ENCODE peak calls at places on chromosome 3, in ten cellular contexts. I is hepatic stellate cell; V is CD8-positive, alpha-beta memory T cell; T is stimulated activated CD4-positive, alpha-beta T cell treated with anti-CD3 and anti-CD28 coated beads, Interleukin-1b, Interleukin-23, amount 100 ng/mL, for 24 hours; U is activated naive CD4-positive, alpha-beta T cell; L is neural crest cell; D is frontal cortex; O is AG04450; M is foreskin fibroblast; J is amygdala. A is an unnamed sample.

GRCh38 chr3:49092948-49093852 is 671 bp downstream of the QRICH1 start:
- DNase-seq in V (peak), M (peak), T (peak), J (peak), L (peak), O (peak), D (peak), I (peak), U (peak), A (peak)

GRCh38 chr3:105349988-105350387 is 16.7 kb upstream of the ALCAM start:
- DNase-seq in U (no peak), M (peak), O (no peak), T (no peak), I (no peak), D (no peak), L (no peak), J (no peak), V (no peak), A (no peak)

GRCh38 chr3:139173372-139174108 is 128.8 kb upstream of the PRR23C start:
- DNase-seq in U (no peak), J (peak), V (no peak), M (peak), D (no peak), T (no peak), I (peak), L (no peak), O (no peak), A (peak)

GRCh38 chr3:30912304-30912703 is 17.8 kb upstream of the GADL1 start:
- DNase-seq in I (no peak), J (no peak), L (no peak), M (no peak), U (no peak), O (no peak), V (no peak), D (no peak), T (no peak), A (no peak)

GRCh38 chr3:13264468-13264795 is 155.7 kb downstream of the NUP210 start:
- DNase-seq in M (no peak), J (no peak), L (no peak), V (no peak), D (no peak), I (no peak), U (no peak), O (no peak), T (no peak), A (no peak)

GRCh38 chr3:9957214-9957613 is 5.0 kb upstream of the PRRT3 start:
- DNase-seq in T (no peak), V (no peak), D (no peak), O (no peak), L (no peak), U (no peak), J (no peak), I (no peak), M (no peak), A (no peak)

GRCh38 chr3:51306093-51306492 is 79.0 kb upstream of the MANF start:
- DNase-seq in M (no peak), I (no peak), O (no peak), D (no peak), V (no peak), U (no peak), T (no peak), L (no peak), J (no peak), A (no peak)

GRCh38 chr3:58190882-58191281 is 19.9 kb downstream of the DNASE1L3 start:
- DNase-seq in U (no peak), T (no peak), J (no peak), D (no peak), L (no peak), M (no peak), I (no peak), V (no peak), O (no peak), A (no peak)

GRCh38 chr3:178419078-178419477 is 117.2 kb upstream of the KCNMB2 start:
- DNase-seq in L (no peak), D (no peak), U (no peak), O (no peak), M (no peak), V (no peak), T (no peak), J (no peak), I (no peak), A (no peak)

GRCh38 chr3:45105855-45106655 is 40.1 kb downstream of the CDCP1 start:
- DNase-seq in U (peak), D (no peak), J (no peak), V (peak), L (no peak), M (peak), O (peak), T (no peak), I (peak), A (peak)

GRCh38 chr3:72234394-72234793 is 449.4 kb upstream of the PROK2 start:
- DNase-seq in D (no peak), O (peak), J (no peak), I (no peak), M (peak), U (no peak), L (no peak), T (no peak), V (no peak), A (no peak)

GRCh38 chr3:179731544-179731943 is 78.7 kb downstream of the USP13 start:
- DNase-seq in V (no peak), T (no peak), I (no peak), D (no peak), U (no peak), O (no peak), J (no peak), M (no peak), L (no peak), A (no peak)

GRCh38 chr3:69094467-69095205 is 9.9 kb downstream of the ARL6IP5 start:
- DNase-seq in V (no peak), M (no peak), J (no peak), I (peak), U (no peak), D (no peak), O (no peak), L (no peak), T (no peak), A (peak)

GRCh38 chr3:140252812-140253656 is 318.0 kb downstream of the CLSTN2 start:
- DNase-seq in U (no peak), I (no peak), J (no peak), T (no peak), D (no peak), L (no peak), M (no peak), V (no peak), O (no peak), A (no peak)

GRCh38 chr3:101036213-101036618 is 43.0 kb upstream of the ABI3BP start:
- DNase-seq in V (no peak), T (no peak), I (peak), D (no peak), L (no peak), U (no peak), M (peak), J (no peak), O (peak), A (peak)

A was measured in A172.